ENCODE peak calls at places on chromosomes 7 and 10, in nine cellular contexts. G, I, W, Z, U, D, B, K and H are unnamed samples.
A peak's percentile ranks its signal among the peaks of the same experiment; 100 is the strongest.

GRCh38 chr10:90481326-90481923 is 376.4 kb downstream of the HTR7 start:
- DNase-seq in B (no peak), I (no peak), W (no peak), Z (peak; percentile 21), D (no peak), G (no peak), U (no peak), K (no peak), H (no peak)

GRCh38 chr7:36360244-36360643 is 29.4 kb upstream of the ANLN start:
- DNase-seq in Z (no peak), W (peak; percentile 55), B (no peak), U (no peak), I (peak; percentile 64), D (no peak), K (no peak), G (no peak), H (no peak)

GRCh38 chr10:72883861-72884260 is 9.7 kb upstream of the OIT3 start:
- DNase-seq in K (no peak), I (no peak), D (no peak), U (no peak), W (no peak), G (peak; percentile 27), B (no peak), Z (no peak), H (no peak)

GRCh38 chr10:113108948-113109347 is 158.9 kb downstream of the TCF7L2 start:
- DNase-seq in Z (no peak), G (no peak), W (peak; percentile 17), U (no peak), I (no peak), D (no peak), K (no peak), B (no peak), H (no peak)

GRCh38 chr7:4888161-4888560 is 4.6 kb upstream of the RADIL start:
- DNase-seq in I (no peak), Z (no peak), W (no peak), G (no peak), U (no peak), K (no peak), D (no peak), B (no peak), H (no peak)

GRCh38 chr7:11130012-11130411 is 156.3 kb downstream of the PHF14 start:
- DNase-seq in G (peak; percentile 95), D (no peak), W (no peak), K (no peak), Z (peak; percentile 73), B (no peak), U (no peak), I (no peak), H (no peak)

GRCh38 chr10:30063098-30063497 is 3.7 kb upstream of the JCAD start:
- DNase-seq in I (no peak), G (peak; percentile 85), K (no peak), W (no peak), Z (peak; percentile 79), D (no peak), B (no peak), U (no peak), H (no peak)

GRCh38 chr10:131167036-131167860 is 144.3 kb downstream of the TCERG1L start:
- DNase-seq in G (no peak), K (peak; percentile 16), B (no peak), U (no peak), W (peak; percentile 10), D (no peak), I (no peak), Z (no peak), H (no peak)

GRCh38 chr10:60170250-60170649 is 219.4 kb downstream of the ANK3 start:
- DNase-seq in K (no peak), D (no peak), Z (no peak), I (no peak), W (no peak), G (peak; percentile 72), U (no peak), B (no peak), H (no peak)

GRCh38 chr10:71933651-71934050 is 30.5 kb upstream of the CHST3 start:
- DNase-seq in K (no peak), D (no peak), U (no peak), W (no peak), G (no peak), I (no peak), B (no peak), Z (no peak), H (peak; percentile 84)

GRCh38 chr7:157979631-157980340 is 607.8 kb downstream of the PTPRN2 start:
- DNase-seq in B (peak; percentile 16), G (no peak), I (no peak), D (no peak), Z (no peak), W (peak; percentile 76), U (no peak), K (no peak), H (no peak)

GRCh38 chr7:138285129-138285528 is 174.9 kb upstream of the TRIM24 start:
- DNase-seq in D (no peak), K (no peak), B (no peak), U (no peak), G (no peak), I (no peak), Z (no peak), W (no peak), H (no peak)

GRCh38 chr10:69316313-69317059 is 38.2 kb downstream of the HK1 start:
- DNase-seq in D (no peak), Z (peak; percentile 43), W (peak; percentile 53), U (no peak), I (no peak), K (peak; percentile 77), G (peak; percentile 46), B (no peak), H (no peak)

GRCh38 chr7:137421389-137421788 is 77.9 kb upstream of the PTN start:
- DNase-seq in D (no peak), I (no peak), K (peak; percentile 40), U (no peak), Z (no peak), G (peak; percentile 79), B (no peak), W (no peak), H (no peak)

GRCh38 chr10:31188792-31189406 is 130.1 kb upstream of the ZEB1 start:
- DNase-seq in I (no peak), B (no peak), Z (no peak), D (no peak), K (no peak), G (peak; percentile 76), U (no peak), W (no peak), H (no peak)

GRCh38 chr10:3755440-3756359 is 29.3 kb downstream of the KLF6 start:
- DNase-seq in W (peak; percentile 47), D (no peak), Z (peak; percentile 85), B (no peak), K (no peak), I (no peak), U (no peak), G (peak; percentile 64), H (no peak)

GRCh38 chr10:5952731-5953385 is 24.5 kb downstream of the IL15RA start:
- DNase-seq in U (no peak), K (no peak), G (no peak), Z (no peak), W (peak; percentile 66), D (no peak), I (peak; percentile 40), B (no peak), H (no peak)

GRCh38 chr7:27349621-27350020 is 107.0 kb downstream of the EVX1 start:
- DNase-seq in I (no peak), U (no peak), W (no peak), Z (no peak), B (no peak), D (no peak), K (no peak), G (no peak), H (no peak)

GRCh38 chr10:122113161-122113944 is 124.4 kb downstream of the TACC2 start:
- DNase-seq in Z (peak; percentile 74), D (peak; percentile 15), B (peak; percentile 86), G (peak; percentile 68), K (peak; percentile 70), W (peak; percentile 88), U (peak; percentile 49), I (peak; percentile 81), H (no peak)

GRCh38 chr7:122802211-122802833 is 83.9 kb downstream of the CADPS2 start:
- DNase-seq in U (no peak), Z (peak; percentile 18), W (peak; percentile 52), G (no peak), I (peak; percentile 47), K (peak; percentile 23), D (no peak), B (no peak), H (peak; percentile 1)

GRCh38 chr7:122803851-122804250 is 82.4 kb downstream of the CADPS2 start:
- DNase-seq in G (no peak), B (no peak), W (no peak), D (no peak), I (no peak), Z (no peak), K (no peak), U (no peak), H (no peak)

GRCh38 chr7:122803323-122803722 is 82.9 kb downstream of the CADPS2 start:
- DNase-seq in B (no peak), Z (peak; percentile 50), G (no peak), K (no peak), I (peak; percentile 65), W (peak; percentile 54), D (peak; percentile 21), U (peak; percentile 10), H (no peak)
- H3K27ac ChIP-seq in B (no peak overlapping the region), Z (peak overlapping the region; percentile 49), G (no peak overlapping the region), K (no peak overlapping the region), I (peak overlapping the region; percentile 23), W (no peak overlapping the region), D (no peak overlapping the region), U (no peak overlapping the region), H (no peak overlapping the region)

DNA sequence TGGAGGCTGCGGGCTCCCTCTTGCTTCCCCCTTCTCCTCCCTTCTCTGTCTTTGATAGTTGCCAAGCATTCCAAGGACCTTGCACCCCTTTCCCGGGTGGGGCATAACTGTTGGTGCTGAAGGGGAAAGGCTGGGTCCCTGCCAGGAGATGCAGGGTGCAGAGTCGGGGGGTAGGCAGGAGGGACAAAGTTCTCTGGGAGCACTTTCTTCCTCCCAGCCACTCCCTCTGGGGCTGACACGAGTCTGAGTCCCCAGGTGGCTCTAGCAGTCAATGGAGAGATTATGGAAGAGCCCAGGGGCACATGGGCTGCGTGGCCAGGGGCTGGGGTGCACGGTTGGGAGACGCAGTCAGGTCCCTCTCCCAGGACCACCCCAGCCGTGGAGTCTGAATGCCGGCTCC is 2.1 kb downstream of the CLDN15 start:
- DNase-seq in K (no peak), I (no peak), W (no peak), D (no peak), G (no peak), U (no peak), B (no peak), Z (no peak), H (no peak)
- H3K4me1 ChIP-seq in K (peaks cover 3% of the 10 kb centered on the region), I (peaks cover 47% of the 10 kb centered on the region), W (peaks cover 6% of the 10 kb centered on the region), D (peaks cover 3% of the 10 kb centered on the region), G (peaks cover 8% of the 10 kb centered on the region), U (peaks cover 20% of the 10 kb centered on the region), B (peaks cover 6% of the 10 kb centered on the region), Z (peaks cover 8% of the 10 kb centered on the region), H (no peaks in the 10 kb centered on the region)

GRCh38 chr7:67475293-67475692 is 478.7 kb downstream of the TYW1 start:
- DNase-seq in D (no peak), I (no peak), W (no peak), B (no peak), U (no peak), K (no peak), Z (no peak), G (no peak), H (no peak)

GRCh38 chr7:67478066-67478465 is 481.4 kb downstream of the TYW1 start:
- DNase-seq in U (no peak), D (peak; percentile 21), Z (no peak), I (no peak), W (no peak), B (no peak), G (no peak), K (no peak), H (no peak)
- H3K36me3 ChIP-seq in U (no peaks in the 10 kb centered on the region), D (no peaks in the 10 kb centered on the region), Z (no peaks in the 10 kb centered on the region), I (no peaks in the 10 kb centered on the region), W (no peaks in the 10 kb centered on the region), B (no peaks in the 10 kb centered on the region), G (no peaks in the 10 kb centered on the region), K (no peaks in the 10 kb centered on the region), H (no peaks in the 10 kb centered on the region)

GRCh38 chr7:150959739-150960734 is 18.1 kb downstream of the KCNH2 start:
- DNase-seq in W (no peak), D (no peak), B (no peak), Z (peak; percentile 81), I (no peak), U (no peak), K (no peak), G (no peak), H (no peak)
- H3K27ac ChIP-seq in W (no peak overlapping the region), D (no peak overlapping the region), B (no peak overlapping the region), Z (peak overlapping the region; percentile 97), I (no peak overlapping the region), U (no peak overlapping the region), K (no peak overlapping the region), G (no peak overlapping the region), H (no peak overlapping the region)